ENCODE peak calls at places on chromosomes 5 and 9, in six cellular contexts. One of them, this sample, is unnamed.
A peak's percentile ranks its signal among the peaks of the same experiment; 100 is the strongest.

GRCh38 chr9:96009690-96010477 is 134.4 kb downstream of the ERCC6L2 start:
- DNase-seq in RPMI8226: peak; percentile 11
- DNase-seq in GM10248: no peak
- DNase-seq in stromal cell of bone marrow: no peak
- DNase-seq in retina: no peak
- DNase-seq in kidney tubule cell: peak; percentile 78
- DNase-seq in this sample: no peak

GRCh38 chr9:114034176-114034575 is 43.9 kb downstream of the AMBP start:
- DNase-seq in RPMI8226: no peak
- DNase-seq in GM10248: no peak
- DNase-seq in stromal cell of bone marrow: no peak
- DNase-seq in retina: no peak
- DNase-seq in kidney tubule cell: no peak
- DNase-seq in this sample: no peak

GRCh38 chr5:173771058-173771742 is 116.9 kb upstream of the CPEB4 start:
- DNase-seq in RPMI8226: no peak
- DNase-seq in GM10248: no peak
- DNase-seq in stromal cell of bone marrow: no peak
- DNase-seq in retina: peak; percentile 42
- DNase-seq in kidney tubule cell: no peak
- DNase-seq in this sample: no peak

GRCh38 chr5:128669803-128670202 is 131.8 kb upstream of the FBN2 start:
- DNase-seq in RPMI8226: no peak
- DNase-seq in GM10248: no peak
- DNase-seq in stromal cell of bone marrow: no peak
- DNase-seq in retina: no peak
- DNase-seq in kidney tubule cell: peak; percentile 7
- DNase-seq in this sample: no peak

GRCh38 chr5:103428411-103428871 is 134.1 kb downstream of the NUDT12 start:
- DNase-seq in RPMI8226: no peak
- DNase-seq in GM10248: no peak
- DNase-seq in stromal cell of bone marrow: peak; percentile 61
- DNase-seq in retina: peak; percentile 74
- DNase-seq in kidney tubule cell: peak; percentile 90
- DNase-seq in this sample: no peak

GRCh38 chr5:93156566-93156965 is 424.5 kb downstream of the NR2F1-AS1 start:
- DNase-seq in RPMI8226: no peak
- DNase-seq in GM10248: no peak
- DNase-seq in stromal cell of bone marrow: no peak
- DNase-seq in retina: no peak
- DNase-seq in kidney tubule cell: no peak
- DNase-seq in this sample: no peak

GRCh38 chr5:14816999-14817761 is 54.4 kb downstream of the ANKH start:
- DNase-seq in RPMI8226: no peak
- DNase-seq in GM10248: no peak
- DNase-seq in stromal cell of bone marrow: peak; percentile 98
- DNase-seq in retina: peak; percentile 35
- DNase-seq in kidney tubule cell: peak; percentile 58
- DNase-seq in this sample: no peak

GRCh38 chr5:101009758-101010519 is 106.9 kb upstream of the ST8SIA4 start:
- DNase-seq in RPMI8226: peak; percentile 82
- DNase-seq in GM10248: no peak
- DNase-seq in stromal cell of bone marrow: no peak
- DNase-seq in retina: peak; percentile 5
- DNase-seq in kidney tubule cell: no peak
- DNase-seq in this sample: no peak

GRCh38 chr9:102728946-102729345 is 266.2 kb upstream of the CYLC2 start:
- DNase-seq in RPMI8226: no peak
- DNase-seq in GM10248: no peak
- DNase-seq in stromal cell of bone marrow: no peak
- DNase-seq in retina: no peak
- DNase-seq in kidney tubule cell: no peak
- DNase-seq in this sample: no peak

GRCh38 chr9:106305428-106306133 is 557.4 kb upstream of the ZNF462 start:
- DNase-seq in RPMI8226: no peak
- DNase-seq in GM10248: no peak
- DNase-seq in stromal cell of bone marrow: no peak
- DNase-seq in retina: no peak
- DNase-seq in kidney tubule cell: no peak
- DNase-seq in this sample: no peak

GRCh38 chr5:128579111-128579510 is 41.1 kb upstream of the FBN2 start:
- DNase-seq in RPMI8226: no peak
- DNase-seq in GM10248: no peak
- DNase-seq in stromal cell of bone marrow: peak; percentile 27
- DNase-seq in retina: no peak
- DNase-seq in kidney tubule cell: peak; percentile 32
- DNase-seq in this sample: no peak

GRCh38 chr9:110638381-110638954 is 30.1 kb upstream of the MUSK start:
- DNase-seq in RPMI8226: no peak
- DNase-seq in GM10248: no peak
- DNase-seq in stromal cell of bone marrow: peak; percentile 43
- DNase-seq in retina: no peak
- DNase-seq in kidney tubule cell: peak; percentile 34
- DNase-seq in this sample: no peak

GRCh38 chr5:125526940-125527339 is 780.5 kb upstream of the ZNF608 start:
- DNase-seq in RPMI8226: no peak
- DNase-seq in GM10248: no peak
- DNase-seq in stromal cell of bone marrow: no peak
- DNase-seq in retina: no peak
- DNase-seq in kidney tubule cell: peak; percentile 11
- DNase-seq in this sample: no peak

GRCh38 chr5:33441241-33441844 is 578 bp downstream of the TARS1 start:
- DNase-seq in RPMI8226: peak; percentile 34
- DNase-seq in GM10248: peak; percentile 33
- DNase-seq in stromal cell of bone marrow: no peak
- DNase-seq in retina: no peak
- DNase-seq in kidney tubule cell: peak; percentile 83
- DNase-seq in this sample: peak; percentile 2

GRCh38 chr5:93717162-93717561 is 24.2 kb downstream of the POU5F2 start:
- DNase-seq in RPMI8226: peak; percentile 57
- DNase-seq in GM10248: no peak
- DNase-seq in stromal cell of bone marrow: peak; percentile 18
- DNase-seq in retina: no peak
- DNase-seq in kidney tubule cell: peak; percentile 77
- DNase-seq in this sample: peak; percentile 57

GRCh38 chr5:95760291-95761191 is 29.4 kb downstream of the RHOBTB3 start:
- DNase-seq in RPMI8226: peak; percentile 75
- DNase-seq in GM10248: peak; percentile 64
- DNase-seq in stromal cell of bone marrow: peak; percentile 64
- DNase-seq in retina: no peak
- DNase-seq in kidney tubule cell: peak; percentile 94
- DNase-seq in this sample: no peak

GRCh38 chr9:129052592-129052991 is 16.2 kb downstream of the MIGA2 start:
- DNase-seq in RPMI8226: no peak
- DNase-seq in GM10248: no peak
- DNase-seq in stromal cell of bone marrow: no peak
- DNase-seq in retina: no peak
- DNase-seq in kidney tubule cell: peak; percentile 90
- DNase-seq in this sample: peak; percentile 92

GRCh38 chr9:109307380-109308240 is 13.2 kb downstream of the EPB41L4B start:
- DNase-seq in RPMI8226: no peak
- DNase-seq in GM10248: no peak
- DNase-seq in stromal cell of bone marrow: no peak
- DNase-seq in retina: no peak
- DNase-seq in kidney tubule cell: peak; percentile 63
- DNase-seq in this sample: peak; percentile 80

GRCh38 chr9:846852-847251 is 5.4 kb downstream of the DMRT1 start:
- DNase-seq in RPMI8226: no peak
- DNase-seq in GM10248: no peak
- DNase-seq in stromal cell of bone marrow: no peak
- DNase-seq in retina: no peak
- DNase-seq in kidney tubule cell: peak; percentile 49
- DNase-seq in this sample: no peak

GRCh38 chr5:176639981-176640380 is 7.3 kb upstream of the TSPAN17 start:
- DNase-seq in RPMI8226: no peak
- DNase-seq in GM10248: no peak
- DNase-seq in stromal cell of bone marrow: peak; percentile 48
- DNase-seq in retina: no peak
- DNase-seq in kidney tubule cell: no peak
- DNase-seq in this sample: peak; percentile 62

GRCh38 chr5:173315495-173316352 is 12.5 kb downstream of the STC2 start:
- DNase-seq in RPMI8226: peak; percentile 71
- DNase-seq in GM10248: no peak
- DNase-seq in stromal cell of bone marrow: peak; percentile 72
- DNase-seq in retina: peak; percentile 68
- DNase-seq in kidney tubule cell: peak; percentile 96
- DNase-seq in this sample: peak; percentile 84

GRCh38 chr5:103941554-103941953 is 379.0 kb upstream of the NUDT12 start:
- DNase-seq in RPMI8226: no peak
- DNase-seq in GM10248: no peak
- DNase-seq in stromal cell of bone marrow: no peak
- DNase-seq in retina: no peak
- DNase-seq in kidney tubule cell: no peak
- DNase-seq in this sample: no peak

GRCh38 chr9:78958887-78959286 is 612.9 kb upstream of the TLE4 start:
- DNase-seq in RPMI8226: no peak
- DNase-seq in GM10248: no peak
- DNase-seq in stromal cell of bone marrow: no peak
- DNase-seq in retina: no peak
- DNase-seq in kidney tubule cell: peak; percentile 6
- DNase-seq in this sample: no peak

GRCh38 chr5:95600557-95600956 is 19.3 kb upstream of the GPR150 start:
- DNase-seq in RPMI8226: no peak
- DNase-seq in GM10248: no peak
- DNase-seq in stromal cell of bone marrow: no peak
- DNase-seq in retina: no peak
- DNase-seq in kidney tubule cell: no peak
- DNase-seq in this sample: no peak

GRCh38 chr5:90866915-90867715 is 308.5 kb downstream of the ADGRV1 start:
- DNase-seq in RPMI8226: no peak
- DNase-seq in GM10248: no peak
- DNase-seq in stromal cell of bone marrow: no peak
- DNase-seq in retina: no peak
- DNase-seq in kidney tubule cell: peak; percentile 74
- DNase-seq in this sample: no peak

This sample was measured in NCI-H2029.